ENCODE peak calls at places on chromosomes 1 and 21, in seven cellular contexts. M is H1, Y is lower lobe of right lung, B is fibroblast of lung, C is tibial nerve, N is mucosa of descending colon, V is endodermal cell. A is an unnamed sample. For H3K4me1, the result is how much of the 10 kb centered on the place peaks cover.

GRCh38 chr1:46481961-46482360 is 7.7 kb upstream of the DMBX1 start:
- DNase-seq in M (no peak), Y (no peak), B (no peak), C (no peak), N (no peak), V (no peak), A (no peak)

GRCh38 chr21:35189077-35189863 is 140.2 kb upstream of the RUNX1 start:
- DNase-seq in M (no peak), Y (no peak), B (peak), C (no peak), N (no peak), V (no peak), A (no peak)

GRCh38 chr1:204530932-204531331 is 14.7 kb downstream of the MDM4 start:
- DNase-seq in M (no peak), Y (no peak), B (no peak), C (no peak), N (no peak), V (no peak), A (no peak)

GRCh38 chr21:38819719-38820147 is 14.0 kb downstream of the ETS2 start:
- DNase-seq in M (no peak), Y (peak), B (peak), C (no peak), N (peak), V (no peak), A (peak)

GRCh38 chr1:111729271-111729921 is 9.8 kb downstream of the INKA2 start:
- DNase-seq in M (no peak), Y (no peak), B (no peak), C (no peak), N (no peak), V (no peak), A (no peak)

GRCh38 chr1:203286161-203286984 is 18.9 kb upstream of the BTG2 start:
- DNase-seq in M (no peak), Y (no peak), B (no peak), C (no peak), N (peak), V (peak), A (no peak)

GRCh38 chr1:53051676-53052075 is 10.3 kb upstream of the PODN start:
- DNase-seq in M (no peak), Y (no peak), B (no peak), C (no peak), N (no peak), V (peak), A (no peak)

GRCh38 chr1:19096036-19096833 is 113.8 kb downstream of the UBR4 start:
- DNase-seq in M (no peak), Y (peak), B (no peak), C (no peak), N (peak), V (peak), A (peak)

GRCh38 chr1:18479484-18479883 is 1.2 kb upstream of the KLHDC7A start:
- DNase-seq in M (no peak), Y (no peak), B (no peak), C (no peak), N (no peak), V (no peak), A (no peak)

GRCh38 chr1:55448261-55448660 is 233.1 kb upstream of the USP24 start:
- DNase-seq in M (no peak), Y (no peak), B (peak), C (no peak), N (no peak), V (no peak), A (no peak)

GRCh38 chr1:58575831-58576726 is 973 bp downstream of the TACSTD2 start:
- DNase-seq in M (no peak), Y (peak), B (no peak), C (no peak), N (peak), V (no peak), A (peak)

GRCh38 chr1:200184196-200184595 is 156.7 kb downstream of the NR5A2 start:
- DNase-seq in M (no peak), Y (peak), B (peak), C (peak), N (peak), V (no peak), A (no peak)

GRCh38 chr1:15380606-15381508 is 28.8 kb upstream of the EFHD2 start:
- DNase-seq in M (no peak), Y (no peak), B (no peak), C (no peak), N (no peak), V (no peak), A (no peak)

GRCh38 chr1:194809665-194810064 is 1623.3 kb upstream of the B3GALT2 start:
- DNase-seq in M (no peak), Y (no peak), B (no peak), C (no peak), N (no peak), V (no peak), A (no peak)

GRCh38 chr1:204726478-204726877 is 40.9 kb upstream of the LRRN2 start:
- DNase-seq in M (no peak), Y (no peak), B (peak), C (no peak), N (no peak), V (no peak), A (no peak)

GRCh38 chr1:175673236-175674150 is 69.9 kb downstream of the TNR start:
- DNase-seq in M (no peak), Y (no peak), B (no peak), C (no peak), N (no peak), V (no peak), A (no peak)

GRCh38 chr21:32726742-32727477 is 903 bp downstream of the SYNJ1 start:
- DNase-seq in M (no peak), Y (no peak), B (peak), C (peak), N (peak), V (peak), A (peak)

GRCh38 chr1:201022178-201022823 is 1.2 kb downstream of the KIF21B start:
- DNase-seq in M (no peak), Y (no peak), B (no peak), C (no peak), N (no peak), V (no peak), A (no peak)

GRCh38 chr1:168582690-168583325 is 6.4 kb downstream of the XCL1 start:
- DNase-seq in M (no peak), Y (no peak), B (no peak), C (no peak), N (no peak), V (no peak), A (no peak)

GRCh38 chr21:31750843-31751242 is 18.9 kb upstream of the SCAF4 start:
- DNase-seq in M (no peak), Y (no peak), B (no peak), C (no peak), N (no peak), V (no peak), A (no peak)

GRCh38 chr1:82792151-82792550 is 991.4 kb downstream of the ADGRL2 start:
- DNase-seq in M (no peak), Y (no peak), B (no peak), C (no peak), N (no peak), V (no peak), A (no peak)

GRCh38 chr1:244010191-244010590 is 40.9 kb upstream of the ZBTB18 start:
- DNase-seq in M (no peak), Y (no peak), B (no peak), C (no peak), N (no peak), V (peak), A (no peak)
- TF ChIP-seq CTCF in M (peak), Y (no peak), B (no peak), C (no peak), N (no peak), V (peak), A (peak)

DNA sequence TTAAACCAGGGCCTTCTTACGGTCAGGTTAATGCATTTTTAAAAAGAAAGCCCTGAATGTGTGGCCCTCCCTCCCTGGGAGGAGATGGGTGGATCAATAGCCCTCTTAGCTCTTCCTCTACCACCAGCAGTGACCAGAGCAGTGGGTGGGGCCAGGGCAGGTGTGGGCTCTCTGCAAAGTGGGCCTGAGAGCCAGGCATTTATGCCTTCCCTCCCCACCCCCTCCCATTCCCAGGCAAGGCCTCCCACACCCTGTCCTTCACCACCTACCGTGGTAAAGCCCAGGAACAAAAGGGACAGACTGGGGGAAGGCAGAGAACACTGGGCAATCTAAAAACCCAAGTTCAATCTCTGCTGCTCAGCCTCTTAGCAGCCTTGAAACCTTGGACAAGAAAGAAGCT is 63.9 kb downstream of the SSBP3 start:
- DNase-seq in M (no peak), Y (no peak), B (no peak), C (no peak), N (peak), V (peak), A (no peak)
- H3K4me1 ChIP-seq in M (under half), Y (under half), B (under half), C (under half), N (half or more), V (under half), A (under half)

GRCh38 chr1:156401175-156401574 is 32.2 kb downstream of the RHBG start:
- DNase-seq in M (no peak), Y (no peak), B (no peak), C (no peak), N (no peak), V (no peak), A (no peak)

GRCh38 chr1:156402621-156403020 is 33.6 kb downstream of the RHBG start:
- DNase-seq in M (no peak), Y (no peak), B (no peak), C (no peak), N (no peak), V (no peak), A (no peak)

GRCh38 chr1:156400191-156400920 is 31.3 kb downstream of the RHBG start:
- DNase-seq in M (no peak), Y (no peak), B (no peak), C (no peak), N (no peak), V (peak), A (no peak)

GRCh38 chr1:156399355-156400125 is 30.5 kb downstream of the RHBG start:
- DNase-seq in M (no peak), Y (no peak), B (no peak), C (no peak), N (no peak), V (peak), A (no peak)

DNA sequence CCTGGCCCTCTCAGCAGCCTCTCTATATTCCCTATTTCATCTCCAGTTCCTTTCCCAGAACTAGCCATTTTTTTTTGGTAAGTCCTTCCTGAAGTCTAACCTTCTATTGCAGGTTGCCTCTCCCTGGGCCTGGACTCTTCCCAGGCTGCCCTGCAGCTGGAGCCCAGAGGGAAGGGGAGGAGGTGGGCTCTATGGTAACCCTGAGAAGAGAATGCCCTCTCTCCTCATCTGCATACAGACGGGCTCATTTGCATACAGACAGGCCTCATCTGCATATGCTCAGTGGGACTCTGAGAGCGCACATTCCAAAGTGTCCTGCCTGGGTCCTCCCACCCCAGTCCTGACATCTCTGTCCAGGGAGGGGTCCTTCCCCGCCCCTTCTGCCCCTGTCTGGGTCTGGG is 32.7 kb downstream of the RHBG start:
- DNase-seq in M (no peak), Y (no peak), B (no peak), C (no peak), N (no peak), V (peak), A (no peak)
- TF ChIP-seq CTCF in M (no peak), Y (no peak), B (no peak), C (no peak), N (no peak), V (no peak), A (no peak)

DNA sequence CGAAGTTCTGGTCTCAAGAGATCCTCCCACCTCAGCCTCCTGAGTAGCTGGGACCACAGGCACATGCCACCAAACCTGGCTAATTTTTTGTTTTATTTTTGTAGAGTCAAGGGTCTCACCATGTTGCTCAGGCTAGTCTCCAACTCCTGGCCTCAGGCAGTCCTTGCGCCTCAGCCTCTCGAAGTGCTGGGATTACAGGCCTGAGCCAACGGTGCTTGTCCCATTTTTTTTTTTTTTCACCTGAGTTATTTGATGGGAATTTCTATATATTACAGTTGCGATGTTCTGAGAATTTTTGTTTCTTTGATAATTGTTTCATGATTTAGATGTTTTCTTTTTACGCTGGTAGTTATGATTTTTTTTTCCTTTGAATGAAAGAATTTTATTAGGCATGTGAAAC is 2.5 kb downstream of the RABGAP1L start:
- DNase-seq in M (no peak), Y (no peak), B (no peak), C (no peak), N (no peak), V (no peak), A (no peak)
- H3K4me1 ChIP-seq in M (under half), Y (under half), B (under half), C (under half), N (under half), V (under half), A (under half)

GRCh38 chr21:21101911-21102310 is 103.7 kb downstream of the NCAM2 start:
- DNase-seq in M (no peak), Y (no peak), B (peak), C (no peak), N (no peak), V (peak), A (peak)
- TF ChIP-seq CTCF in M (peak), Y (no peak), B (no peak), C (no peak), N (no peak), V (peak), A (peak)